ENCODE peak calls at places on chromosomes 4 and X, in seven cellular contexts. W, L, X, V, R, J and O are unnamed samples.

GRCh38 chr4:166140951-166141350 is 267.9 kb downstream of the TLL1 start:
- DNase-seq in W (no peak), R (no peak), J (no peak), X (no peak), V (no peak), L (no peak), O (no peak)

GRCh38 chr4:168886361-168886760 is 123.7 kb downstream of the CBR4 start:
- DNase-seq in W (no peak), X (no peak), V (no peak), L (no peak), J (no peak), R (no peak), O (no peak)

GRCh38 chr4:75919914-75920313 is 17.7 kb upstream of the PPEF2 start:
- DNase-seq in W (peak; percentile 66), L (peak; percentile 72), R (no peak), V (no peak), X (no peak), J (no peak), O (no peak)

GRCh38 chr4:98778206-98778605 is 119.8 kb upstream of the TSPAN5 start:
- DNase-seq in V (no peak), L (peak; percentile 68), X (peak; percentile 55), W (peak; percentile 57), R (no peak), J (no peak), O (no peak)

GRCh38 chrX:10156199-10157031 is at the start of gene CLCN4:
- DNase-seq in L (peak; percentile 60), X (peak; percentile 59), J (no peak), W (peak; percentile 72), R (peak; percentile 34), V (peak; percentile 28), O (peak; percentile 52)

GRCh38 chr4:125728568-125728967 is 413.8 kb downstream of the FAT4 start:
- DNase-seq in X (peak; percentile 15), V (no peak), L (no peak), W (peak; percentile 96), J (no peak), R (no peak), O (no peak)

GRCh38 chrX:48695524-48695875 is 1.0 kb upstream of the SUV39H1 start:
- DNase-seq in W (no peak), R (no peak), J (no peak), V (no peak), L (no peak), X (no peak), O (no peak)

GRCh38 chr4:17203767-17204166 is 305.3 kb upstream of the LDB2 start:
- DNase-seq in V (no peak), J (no peak), W (no peak), L (no peak), X (no peak), R (no peak), O (no peak)

GRCh38 chr4:102754044-102754443 is 6.7 kb downstream of the MANBA start:
- DNase-seq in J (no peak), W (no peak), R (no peak), V (no peak), X (no peak), L (no peak), O (no peak)

DNA sequence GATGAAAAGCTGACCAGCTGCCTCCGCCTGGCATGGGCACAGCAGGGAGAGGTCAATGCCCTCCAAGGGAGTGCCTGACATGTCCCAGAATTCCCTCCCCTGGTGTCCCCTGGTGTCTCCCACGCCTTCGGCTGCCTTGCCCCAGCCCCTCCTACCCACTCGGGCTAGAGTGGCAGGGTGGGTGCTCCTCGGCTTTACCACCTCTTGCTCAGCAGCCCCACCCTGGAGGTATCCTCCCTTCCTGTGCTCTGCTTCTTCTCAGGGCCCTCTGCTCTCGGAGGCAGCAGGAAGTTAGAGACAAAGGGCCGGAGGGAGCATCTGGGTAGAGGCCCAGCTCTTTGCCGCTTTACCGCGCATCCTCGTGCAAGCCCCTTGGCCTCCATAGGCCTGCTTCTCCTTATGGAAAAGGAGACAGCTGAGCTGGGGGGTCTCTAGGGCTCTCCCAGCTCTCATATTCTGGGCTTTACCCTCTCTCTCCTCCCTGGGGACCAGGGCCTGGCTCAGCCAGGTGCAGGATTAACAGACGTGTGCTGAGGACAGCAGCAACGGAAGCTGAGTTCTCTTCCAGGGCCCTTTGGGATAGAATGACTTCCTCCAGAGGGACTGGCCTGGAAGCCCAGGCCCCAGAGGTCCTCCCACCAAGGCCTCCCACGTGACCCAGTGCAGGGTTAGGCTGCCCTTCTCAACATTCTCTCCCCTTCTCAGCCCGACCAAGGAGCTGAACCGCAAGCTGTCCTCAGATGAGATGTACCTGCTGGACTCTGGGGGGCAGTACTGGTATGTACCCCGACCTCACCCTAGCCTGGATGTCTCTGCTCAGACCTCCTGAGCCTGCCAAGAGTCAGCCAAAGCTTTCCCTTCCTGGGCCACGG is 17.2 kb downstream of the XPNPEP2 start:
- DNase-seq in L (no peak), J (no peak), V (no peak), X (no peak), W (no peak), R (no peak), O (peak; percentile 60)
- TF ChIP-seq CTCF in L (no peak), J (no peak), V (no peak), X (no peak), W (no peak), R (no peak), O (peak; percentile 32)

GRCh38 chrX:15815779-15816452 is 25.6 kb downstream of the ZRSR2 start:
- DNase-seq in V (no peak), R (no peak), L (no peak), X (peak; percentile 19), J (no peak), W (peak; percentile 23), O (peak; percentile 51)
- TF ChIP-seq CTCF in V (no peak), R (peak; percentile 62), L (peak; percentile 51), X (no peak), J (peak; percentile 15), W (peak; percentile 29), O (peak; percentile 18)

GRCh38 chr4:38136604-38137003 is 176.4 kb downstream of the PTTG2 start:
- DNase-seq in V (no peak), R (no peak), L (no peak), W (no peak), X (no peak), J (no peak), O (no peak)
- TF ChIP-seq CTCF in V (no peak), R (no peak), L (no peak), W (no peak), X (no peak), J (no peak), O (no peak)

GRCh38 chr4:2954358-2955185 is 8.6 kb downstream of the NOP14 start:
- DNase-seq in L (no peak), R (no peak), V (no peak), X (no peak), W (no peak), J (no peak), O (peak; percentile 71)
- TF ChIP-seq CTCF in L (no peak), R (peak; percentile 44), V (no peak), X (no peak), W (no peak), J (peak; percentile 15), O (peak; percentile 53)

GRCh38 chr4:38137080-38137479 is 176.9 kb downstream of the PTTG2 start:
- DNase-seq in X (no peak), L (no peak), R (no peak), W (no peak), J (no peak), V (no peak), O (no peak)
- TF ChIP-seq CTCF in X (no peak), L (no peak), R (no peak), W (no peak), J (no peak), V (no peak), O (no peak)